ENCODE peak calls at places on chromosomes 1 and 21, in eight cellular contexts. L, J, M, K, G, W, X and H are unnamed samples. For H3K4me1, the result is how much of the 10 kb centered on the place peaks cover.

GRCh38 chr1:165668184-165668583 is 30.2 kb downstream of the ALDH9A1 start:
- DNase-seq in K (no peak), G (no peak), W (no peak), J (no peak), M (no peak), L (no peak), X (no peak), H (no peak)

GRCh38 chr1:207805841-207806421 is 54.1 kb downstream of the CD46 start:
- DNase-seq in G (no peak), X (no peak), J (no peak), K (no peak), W (peak), M (no peak), L (peak), H (no peak)

GRCh38 chr1:58931024-58931423 is 147.2 kb upstream of the JUN start:
- DNase-seq in K (no peak), W (no peak), M (no peak), J (no peak), G (no peak), X (no peak), L (no peak), H (no peak)

GRCh38 chr21:40210251-40210650 is 343.0 kb downstream of the PCP4 start:
- DNase-seq in W (no peak), G (no peak), L (no peak), M (no peak), X (no peak), J (no peak), K (no peak), H (no peak)

GRCh38 chr1:63746129-63746864 is 27.5 kb upstream of the ROR1 start:
- DNase-seq in J (no peak), X (no peak), M (no peak), G (no peak), W (no peak), L (no peak), K (no peak), H (peak)

GRCh38 chr1:30737357-30738039 is 14.1 kb upstream of the MATN1 start:
- DNase-seq in M (no peak), G (no peak), L (no peak), K (no peak), X (no peak), W (no peak), J (no peak), H (no peak)

GRCh38 chr1:172003766-172004530 is 162.7 kb downstream of the DNM3 start:
- DNase-seq in W (no peak), L (no peak), G (no peak), M (no peak), X (no peak), K (no peak), J (no peak), H (no peak)

GRCh38 chr1:2494323-2494693 is 18.2 kb downstream of the PLCH2 start:
- DNase-seq in M (no peak), W (no peak), J (peak), L (peak), K (no peak), X (peak), G (peak), H (no peak)

GRCh38 chr1:80066060-80066459 is 1059.5 kb upstream of the ADGRL4 start:
- DNase-seq in W (no peak), X (no peak), J (no peak), M (no peak), K (no peak), L (no peak), G (no peak), H (no peak)

GRCh38 chr1:117401761-117402160 is 34.5 kb downstream of the MAN1A2 start:
- DNase-seq in K (no peak), J (no peak), M (no peak), G (no peak), L (no peak), W (no peak), X (no peak), H (no peak)

GRCh38 chr1:197341626-197342025 is 73.6 kb downstream of the CRB1 start:
- DNase-seq in X (no peak), K (no peak), M (no peak), W (no peak), G (no peak), J (no peak), L (no peak), H (no peak)

GRCh38 chr1:178484698-178485225 is 12.0 kb downstream of the CLEC20A start:
- DNase-seq in G (no peak), M (no peak), J (no peak), W (no peak), K (no peak), X (no peak), L (no peak), H (no peak)

GRCh38 chr1:99297923-99298322 is 33.6 kb downstream of the PLPPR4 start:
- DNase-seq in W (no peak), J (no peak), G (no peak), M (no peak), K (no peak), X (no peak), L (no peak), H (no peak)

GRCh38 chr1:117825414-117825813 is 104.0 kb downstream of the GDAP2 start:
- DNase-seq in G (no peak), J (no peak), W (no peak), K (no peak), L (no peak), M (no peak), X (no peak), H (no peak)

GRCh38 chr1:117573386-117574040 is 32.3 kb upstream of the TENT5C start:
- DNase-seq in M (no peak), W (no peak), L (no peak), K (no peak), G (no peak), J (no peak), X (no peak), H (no peak)

GRCh38 chr1:68197459-68197858 is 34.9 kb downstream of the WLS start:
- DNase-seq in W (no peak), G (no peak), J (no peak), L (no peak), X (no peak), K (no peak), M (no peak), H (no peak)

GRCh38 chr1:68199603-68200002 is 32.7 kb downstream of the WLS start:
- DNase-seq in K (no peak), X (no peak), L (no peak), M (no peak), W (no peak), G (no peak), J (no peak), H (no peak)

GRCh38 chr1:68196676-68197075 is 35.6 kb downstream of the WLS start:
- DNase-seq in M (no peak), G (no peak), K (no peak), J (no peak), X (no peak), L (no peak), W (no peak), H (no peak)

GRCh38 chr1:68197891-68198290 is 34.4 kb downstream of the WLS start:
- DNase-seq in M (no peak), W (no peak), X (peak), J (peak), K (no peak), L (peak), G (peak), H (no peak)

DNA sequence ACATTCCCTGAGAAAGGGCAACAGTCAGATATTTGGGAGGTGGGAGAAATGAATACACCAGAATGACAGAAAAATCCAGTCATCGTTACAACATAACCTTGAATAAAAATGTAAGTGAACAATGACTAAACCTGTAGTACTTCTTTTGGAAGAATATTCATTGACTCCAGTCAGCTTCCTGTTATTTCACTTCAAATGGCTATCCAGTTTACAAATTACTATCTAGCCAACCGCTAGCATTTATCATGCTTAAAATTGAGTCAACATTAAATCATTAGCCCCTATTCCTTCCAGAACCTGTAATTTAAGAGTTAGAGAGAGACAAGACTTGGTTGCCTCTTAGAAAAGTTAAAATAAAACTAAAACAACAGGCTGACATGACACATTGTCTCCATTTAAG is 33.6 kb downstream of the WLS start:
- DNase-seq in G (no peak), J (no peak), M (no peak), X (no peak), L (no peak), W (no peak), K (no peak), H (no peak)
- H3K4me1 ChIP-seq in G (under half), J (under half), M (under half), X (under half), L (under half), W (under half), K (half or more), H (under half)

GRCh38 chr1:12527564-12527963 is 90.4 kb downstream of the DHRS3 start:
- DNase-seq in G (no peak), W (no peak), J (no peak), M (no peak), X (no peak), K (no peak), L (no peak), H (no peak)
- TF ChIP-seq REST in G (no peak), W (no peak), J (no peak), M (no peak), X (no peak), K (no peak), L (no peak), H (no peak)

DNA sequence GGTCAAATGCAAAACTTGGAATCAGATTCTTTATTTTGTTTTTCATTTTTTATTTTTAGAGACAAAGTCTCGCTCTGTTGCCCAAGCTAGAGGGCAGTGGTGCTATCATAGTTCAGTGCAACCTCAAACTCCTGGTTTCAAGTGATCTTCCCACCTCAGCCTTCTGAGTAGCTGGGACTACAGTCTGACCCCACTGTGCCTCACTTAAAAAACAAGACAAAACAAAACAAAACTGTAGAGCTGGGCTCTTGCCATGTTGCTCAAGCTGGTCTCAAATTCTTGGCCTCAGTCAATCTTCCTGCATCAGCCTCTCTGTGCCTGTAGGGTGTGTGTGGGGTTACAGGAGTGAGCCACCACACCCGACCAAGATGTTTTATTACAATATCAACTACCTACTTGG is 396.0 kb upstream of the USP24 start:
- DNase-seq in M (no peak), X (no peak), W (no peak), G (no peak), K (no peak), J (no peak), L (no peak), H (no peak)
- TF ChIP-seq CTCF in M (no peak), X (no peak), W (no peak), G (no peak), K (no peak), J (no peak), L (no peak), H (no peak)

GRCh38 chr21:41879190-41879998 is at the start of gene PRDM15:
- DNase-seq in X (peak), W (peak), L (peak), M (no peak), K (peak), G (no peak), J (peak), H (peak)
- H3K4me1 ChIP-seq in X (under half), W (under half), L (under half), M (under half), K (under half), G (under half), J (under half), H (under half)

GRCh38 chr1:151976868-151977267 is 16.8 kb downstream of the S100A10 start:
- DNase-seq in G (no peak), J (no peak), W (peak), M (no peak), K (no peak), L (peak), X (no peak), H (no peak)
- TF ChIP-seq REST in G (no peak), J (no peak), W (no peak), M (no peak), K (no peak), L (peak), X (no peak), H (no peak)

DNA sequence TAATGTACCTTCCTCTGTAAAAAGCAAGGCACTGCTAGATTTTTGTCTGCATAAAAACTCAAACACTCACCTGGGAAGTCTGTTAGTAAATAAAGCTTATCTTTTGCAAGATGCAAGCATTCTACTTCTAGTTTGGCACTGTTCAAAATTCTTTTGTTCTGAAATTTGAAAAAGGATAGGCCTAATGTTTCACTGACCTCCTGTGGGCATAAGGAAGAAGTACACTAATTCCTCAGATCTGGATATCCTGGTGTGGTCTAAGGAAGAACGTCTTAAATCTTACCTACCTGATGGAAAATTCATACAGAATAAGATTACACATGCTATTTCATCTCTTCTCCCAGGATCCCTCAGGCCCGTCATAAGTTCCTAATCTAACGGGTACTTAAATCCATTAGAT is 93.5 kb upstream of the CAMK1G start:
- DNase-seq in G (no peak), L (peak), W (no peak), M (no peak), K (peak), J (no peak), X (no peak), H (peak)
- TF ChIP-seq CTCF in G (peak), L (peak), W (no peak), M (no peak), K (peak), J (peak), X (no peak), H (peak)

DNA sequence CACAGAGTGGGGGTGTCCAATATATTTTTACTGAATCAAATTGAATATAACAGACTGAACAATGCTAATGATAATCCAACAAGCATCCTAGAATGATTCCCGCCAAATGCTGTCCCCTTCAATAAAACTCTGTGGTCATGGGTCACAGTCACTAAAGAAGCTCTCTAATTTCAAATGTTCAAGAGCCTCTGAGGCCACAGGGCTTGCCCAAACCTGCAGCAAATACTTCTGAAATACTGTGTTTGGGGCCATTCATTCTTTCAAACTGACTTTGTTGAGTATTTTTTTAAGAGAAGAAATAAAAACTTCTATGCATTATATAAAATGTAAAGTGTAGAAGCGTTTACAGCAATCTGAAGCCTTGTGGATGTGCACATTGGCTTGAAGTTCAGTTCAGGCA is 7.6 kb upstream of the BEND5 start:
- DNase-seq in G (no peak), X (no peak), K (no peak), M (no peak), J (no peak), W (no peak), L (no peak), H (no peak)
- H3K4me1 ChIP-seq in G (under half), X (under half), K (under half), M (under half), J (under half), W (under half), L (under half), H (under half)